ENCODE peak calls at places on chromosomes 5 and 9, in four cellular contexts. B is activated CD4-positive, alpha-beta T cell treated with anti-CD3 and anti-CD28 coated beads, Interleukin-2, amount 10 ng/mL, durations not matched to agents 7 days and 5 days; L is NCI-H2107; O is brain microvascular endothelial cell. S is an unnamed sample.

GRCh38 chr5:9337908-9338307 is 208.0 kb downstream of the SEMA5A start:
- DNase-seq in B (no peak), O (peak; percentile 64), L (no peak), S (no peak)

GRCh38 chr5:87081511-87082372 is 185.9 kb upstream of the RASA1 start:
- DNase-seq in B (peak; percentile 58), L (no peak), O (no peak), S (peak; percentile 20)

GRCh38 chr5:73158313-73158712 is 14.7 kb upstream of the TMEM174 start:
- DNase-seq in L (no peak), O (no peak), B (no peak), S (no peak)

GRCh38 chr5:132408456-132408855 is 38.9 kb downstream of the SLC22A5 start:
- DNase-seq in B (no peak), L (no peak), O (no peak), S (no peak)

GRCh38 chr5:93601433-93602175 is 18.6 kb downstream of the NR2F1 start:
- DNase-seq in L (no peak), B (no peak), O (no peak), S (no peak)

GRCh38 chr9:107472581-107473335 is 16.8 kb downstream of the KLF4 start:
- DNase-seq in O (no peak), B (no peak), L (no peak), S (no peak)

GRCh38 chr9:98256632-98257218 is 1.3 kb upstream of the TBC1D2 start:
- DNase-seq in O (no peak), L (no peak), B (peak; percentile 57), S (peak; percentile 63)

GRCh38 chr9:104808030-104808614 is 44.2 kb downstream of the NIPSNAP3B start:
- DNase-seq in B (no peak), L (peak; percentile 21), O (no peak), S (no peak)

GRCh38 chr5:4022991-4023390 is 427.4 kb downstream of the IRX1 start:
- DNase-seq in B (no peak), L (no peak), O (no peak), S (no peak)

GRCh38 chr9:90914868-90915483 is 113.4 kb downstream of the SYK start:
- DNase-seq in O (peak; percentile 49), L (peak; percentile 71), B (peak; percentile 81), S (peak; percentile 74)

GRCh38 chr9:93826209-93826608 is 128.9 kb downstream of the BARX1 start:
- DNase-seq in B (peak; percentile 57), O (no peak), L (no peak), S (no peak)

GRCh38 chr5:919356-920000 is 26.8 kb downstream of the TRIP13 start:
- DNase-seq in B (no peak), O (no peak), L (no peak), S (no peak)

GRCh38 chr5:131974622-131974955 is 29.1 kb upstream of the MEIKIN start:
- DNase-seq in L (no peak), B (no peak), O (no peak), S (no peak)

GRCh38 chr5:133303298-133303697 is 251.5 kb downstream of the HSPA4 start:
- DNase-seq in L (no peak), B (no peak), O (no peak), S (no peak)

GRCh38 chr5:10363519-10364185 is 10.2 kb downstream of the MARCHF6 start:
- DNase-seq in O (no peak), L (no peak), B (no peak), S (no peak)

GRCh38 chr9:80504525-80505235 is 932.9 kb downstream of the TLE4 start:
- DNase-seq in B (no peak), L (no peak), O (peak; percentile 23), S (no peak)

GRCh38 chr5:54651482-54652076 is 134.0 kb downstream of the SNX18 start:
- DNase-seq in L (peak; percentile 22), B (no peak), O (peak; percentile 29), S (no peak)

S was measured in HL-60.